ENCODE peak calls at places on chromosomes 3 and 15, in four cellular contexts. V, I, K and L are unnamed samples.

GRCh38 chr3:30292192-30292893 is 314.1 kb upstream of the TGFBR2 start:
- DNase-seq in K (no peak), V (peak), I (no peak), L (no peak)

GRCh38 chr3:100084100-100084806 is 30.0 kb downstream of the FILIP1L start:
- DNase-seq in K (no peak), I (no peak), V (no peak), L (no peak)

GRCh38 chr3:164460851-164461250 is 617.4 kb downstream of the SI start:
- DNase-seq in I (no peak), V (no peak), K (no peak), L (no peak)

GRCh38 chr3:153232737-153233330 is 70.8 kb downstream of the RAP2B start:
- DNase-seq in K (no peak), I (no peak), V (peak), L (no peak)

GRCh38 chr3:4746241-4746958 is 232.8 kb upstream of the BHLHE40 start:
- DNase-seq in I (no peak), K (no peak), V (peak), L (peak)

GRCh38 chr3:152021951-152022461 is 148.6 kb downstream of the SUCNR1 start:
- DNase-seq in K (no peak), I (no peak), V (peak), L (no peak)

GRCh38 chr3:38029400-38030125 is at the start of gene PLCD1:
- DNase-seq in K (no peak), V (no peak), I (peak), L (peak)

GRCh38 chr3:105907790-105908189 is 39.0 kb upstream of the CBLB start:
- DNase-seq in K (no peak), V (no peak), I (no peak), L (no peak)

GRCh38 chr3:149654188-149654601 is 3.6 kb downstream of the WWTR1 start:
- DNase-seq in V (peak), K (no peak), I (no peak), L (no peak)

GRCh38 chr15:57994468-57995154 is 70.9 kb downstream of the ALDH1A2 start:
- DNase-seq in V (no peak), I (no peak), K (no peak), L (no peak)

GRCh38 chr3:40108643-40109042 is 200.9 kb upstream of the EIF1B start:
- DNase-seq in K (no peak), V (no peak), I (no peak), L (no peak)

GRCh38 chr3:143793971-143794370 is 54.3 kb downstream of the SLC9A9 start:
- DNase-seq in I (no peak), V (no peak), K (no peak), L (no peak)

GRCh38 chr3:197186887-197187588 is 111.4 kb downstream of the DLG1 start:
- DNase-seq in V (peak), I (no peak), K (no peak), L (peak)

GRCh38 chr15:95227235-95227634 is 995.9 kb downstream of the MCTP2 start:
- DNase-seq in K (no peak), V (no peak), I (no peak), L (no peak)

GRCh38 chr15:59917504-59918157 is 86.5 kb upstream of the FOXB1 start:
- DNase-seq in V (peak), K (peak), I (peak), L (peak)

GRCh38 chr3:16309558-16309957 is 44.5 kb downstream of the OXNAD1 start:
- DNase-seq in V (peak), K (no peak), I (no peak), L (peak)

GRCh38 chr3:174710622-174711021 is 148.5 kb upstream of the NAALADL2 start:
- DNase-seq in K (no peak), I (no peak), V (peak), L (peak)

GRCh38 chr3:16147226-16147625 is 27.3 kb upstream of the GALNT15 start:
- DNase-seq in V (peak), K (no peak), I (no peak), L (no peak)

GRCh38 chr3:186307594-186307993 is 54.4 kb downstream of the DGKG start:
- DNase-seq in K (no peak), V (peak), I (no peak), L (peak)

GRCh38 chr3:126345641-126346460 is 11.4 kb downstream of the KLF15 start:
- DNase-seq in I (peak), V (no peak), K (no peak), L (no peak)

GRCh38 chr3:23743141-23743784 is 62.5 kb upstream of the UBE2E1 start:
- DNase-seq in V (no peak), K (no peak), I (peak), L (peak)

GRCh38 chr3:187996609-187997008 is 157.3 kb upstream of the LPP start:
- DNase-seq in K (no peak), I (no peak), V (no peak), L (no peak)

GRCh38 chr3:86967062-86967461 is 23.9 kb downstream of the VGLL3 start:
- DNase-seq in K (no peak), I (no peak), V (no peak), L (no peak)

GRCh38 chr3:193791041-193792032 is 198.3 kb downstream of the OPA1 start:
- DNase-seq in K (no peak), V (no peak), I (peak), L (peak)

DNA sequence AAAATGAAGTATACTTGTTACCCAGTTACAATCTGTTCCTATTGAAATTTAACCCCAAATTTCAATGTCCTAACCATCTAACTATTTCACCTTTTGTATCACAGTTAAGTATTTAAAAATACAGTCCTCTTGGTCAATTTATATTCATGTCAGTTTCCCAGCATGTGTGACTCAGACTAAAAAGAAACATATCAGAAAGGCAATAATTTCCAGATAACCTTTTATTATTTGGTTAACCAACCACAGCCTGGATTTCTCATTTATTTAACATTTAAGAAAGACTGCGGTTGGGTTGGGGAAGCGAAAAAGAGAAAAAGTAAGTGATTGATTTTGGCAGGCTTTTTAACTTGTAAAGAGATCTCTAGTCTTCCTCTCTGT is 733.2 kb upstream of the DPPA4 start:
- DNase-seq in V (no peak), K (no peak), I (no peak), L (no peak)
- H3K9ac ChIP-seq in V (no peak), K (no peak), I (no peak), L (no peak)

DNA sequence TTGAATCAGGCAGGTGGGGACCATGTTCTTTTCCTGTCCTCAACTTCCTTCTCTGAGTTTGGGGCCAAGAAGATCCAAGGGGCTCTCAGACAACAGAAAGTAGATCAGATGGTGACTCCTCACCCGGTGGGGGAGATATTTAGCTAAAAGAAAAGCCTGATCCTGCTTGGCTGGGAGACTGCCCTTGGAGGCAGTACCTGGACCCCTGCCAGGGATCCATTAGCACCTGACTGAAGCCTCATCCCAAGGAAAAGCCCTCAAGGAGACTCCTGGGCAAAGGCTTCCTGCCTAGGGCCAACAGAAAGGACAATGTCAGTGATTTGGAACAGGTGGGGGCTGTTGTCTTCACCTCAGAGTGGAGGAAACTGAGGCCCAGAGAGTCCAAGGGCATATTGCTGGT is 33.5 kb upstream of the HHATL start:
- DNase-seq in I (peak), V (no peak), K (no peak), L (peak)
- H4K5ac ChIP-seq in I (no peak), V (no peak), K (peak), L (no peak)

DNA sequence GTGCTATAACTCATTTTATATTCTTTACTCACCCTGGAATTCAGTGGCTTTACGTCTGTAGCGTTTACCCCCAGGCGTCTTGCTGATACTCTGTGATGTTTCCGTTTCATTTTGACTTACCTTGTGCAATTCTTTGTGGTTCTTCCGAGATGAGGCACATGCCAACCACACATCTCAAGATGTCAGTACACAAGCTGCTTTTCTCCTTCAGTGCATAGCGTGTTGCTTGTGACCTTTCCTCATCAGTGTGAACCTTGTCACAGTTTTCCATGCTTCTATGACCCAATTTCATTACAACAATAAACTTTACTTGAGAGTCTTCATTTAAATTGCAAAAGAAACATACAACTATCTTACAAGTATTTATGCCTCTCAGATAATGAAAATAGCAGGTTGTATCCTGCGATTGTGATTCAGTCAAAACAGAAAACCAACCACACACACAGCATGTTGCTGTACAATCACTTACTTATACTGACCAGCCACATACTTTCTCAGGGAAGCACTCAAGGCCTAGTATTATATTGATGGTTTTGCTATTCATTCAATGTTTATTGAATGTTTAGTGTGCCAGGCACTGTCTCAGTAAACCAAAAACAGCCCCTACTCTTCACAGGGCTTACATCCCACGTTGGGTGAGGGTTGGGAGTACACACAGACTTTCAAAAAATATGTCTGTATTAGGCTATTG is 4.6 kb upstream of the TBL1XR1 start:
- DNase-seq in K (no peak), V (peak), I (no peak), L (no peak)
- H3K9ac ChIP-seq in K (no peak), V (no peak), I (no peak), L (no peak)

GRCh38 chr15:61519296-61519695 is 290.2 kb upstream of the RORA start:
- DNase-seq in I (no peak), V (no peak), K (no peak), L (no peak)

GRCh38 chr15:61517335-61517734 is 288.2 kb upstream of the RORA start:
- DNase-seq in K (no peak), V (no peak), I (no peak), L (no peak)

GRCh38 chr15:61517776-61518175 is 288.7 kb upstream of the RORA start:
- DNase-seq in V (no peak), I (no peak), K (no peak), L (no peak)

GRCh38 chr15:61521961-61522360 is 292.9 kb upstream of the RORA start:
- DNase-seq in I (no peak), K (no peak), V (no peak), L (no peak)

DNA sequence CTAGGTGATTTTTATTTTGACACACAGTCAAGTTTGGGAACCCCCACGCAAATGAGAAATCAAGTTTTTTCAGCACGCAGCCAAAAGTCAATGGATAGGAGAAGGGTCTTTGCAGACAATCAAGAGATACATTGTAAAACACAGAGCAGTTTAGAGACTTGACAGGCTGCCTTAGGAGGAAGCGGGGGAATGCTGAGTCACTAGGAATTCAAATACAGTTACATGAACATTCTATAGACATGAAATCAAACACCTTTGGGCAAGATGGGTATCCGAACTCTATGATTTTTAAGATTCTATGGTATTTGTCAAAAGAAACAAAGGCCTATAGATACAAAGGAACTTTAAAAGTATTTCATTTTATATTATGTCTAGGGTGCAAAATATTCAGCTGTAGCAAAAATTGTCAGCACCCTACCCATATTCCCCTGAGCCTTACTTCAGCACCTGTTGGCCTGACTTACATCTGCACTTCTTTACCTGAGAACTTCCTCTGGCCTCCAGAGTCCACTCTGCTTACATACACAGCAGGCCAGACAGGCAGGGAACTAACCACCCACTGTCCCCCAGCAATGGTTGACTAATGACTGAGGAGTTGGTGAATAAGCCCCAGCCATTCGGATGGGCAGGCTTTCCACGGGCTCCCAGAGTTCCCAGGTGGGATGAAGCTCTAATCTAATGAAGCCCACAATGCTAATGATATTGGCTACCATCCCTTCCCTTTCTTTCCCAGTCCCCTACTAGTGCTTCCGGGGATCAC is 289.3 kb upstream of the RORA start:
- DNase-seq in V (peak), K (no peak), I (no peak), L (peak)
- H4K5ac ChIP-seq in V (no peak), K (no peak), I (no peak), L (no peak)

DNA sequence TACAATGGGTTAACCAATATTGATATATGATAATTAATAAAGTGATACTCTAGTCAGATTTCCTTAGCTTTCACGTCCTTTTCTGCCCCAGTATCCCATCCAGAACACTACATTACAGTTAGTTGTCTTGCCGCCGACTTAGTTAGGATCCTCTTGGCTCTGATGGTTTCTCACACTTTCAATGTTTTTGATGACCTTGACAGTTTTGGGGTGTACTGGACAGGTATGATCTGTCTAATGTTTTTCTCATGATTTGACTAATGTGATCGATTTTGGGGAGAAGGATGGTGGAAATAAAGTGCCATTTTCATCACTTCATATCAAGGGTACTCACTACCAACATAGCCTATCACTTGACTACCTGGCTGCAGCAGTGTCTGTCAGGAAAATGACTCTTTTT is 245.0 kb upstream of the TMC3 start:
- DNase-seq in I (no peak), K (no peak), V (no peak), L (no peak)
- H3K9ac ChIP-seq in I (no peak), K (no peak), V (no peak), L (no peak)

GRCh38 chr15:85339976-85340665 is 40.3 kb upstream of the AKAP13 start:
- DNase-seq in K (no peak), V (peak), I (no peak), L (no peak)
- H4K5ac ChIP-seq in K (no peak), V (no peak), I (no peak), L (no peak)

GRCh38 chr3:35919160-35919559 is 279.8 kb downstream of the ARPP21 start:
- DNase-seq in V (no peak), K (no peak), I (no peak), L (no peak)
- H3K9ac ChIP-seq in V (no peak), K (no peak), I (no peak), L (no peak)

DNA sequence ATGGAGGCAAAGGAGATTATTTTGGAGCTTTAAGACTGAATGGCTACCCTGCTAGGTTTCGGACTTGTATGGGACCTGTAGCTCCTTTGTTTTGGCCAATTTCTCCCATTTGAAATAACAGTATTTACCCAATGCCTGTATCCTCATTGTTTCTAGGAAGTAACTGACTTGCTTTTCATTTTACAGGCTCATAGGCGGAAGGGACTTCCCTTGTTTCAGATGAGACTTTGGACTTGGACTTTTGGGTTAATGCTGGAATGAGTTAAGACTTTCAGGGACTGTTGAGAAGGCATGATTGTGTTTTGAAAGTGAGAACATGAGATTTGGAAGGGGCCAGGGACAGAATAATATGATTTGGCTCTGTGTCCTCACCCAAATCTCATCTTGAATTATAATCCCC is 10.5 kb downstream of the EIF5A2 start:
- DNase-seq in I (no peak), K (no peak), V (no peak), L (no peak)
- H4K5ac ChIP-seq in I (no peak), K (no peak), V (no peak), L (no peak)

DNA sequence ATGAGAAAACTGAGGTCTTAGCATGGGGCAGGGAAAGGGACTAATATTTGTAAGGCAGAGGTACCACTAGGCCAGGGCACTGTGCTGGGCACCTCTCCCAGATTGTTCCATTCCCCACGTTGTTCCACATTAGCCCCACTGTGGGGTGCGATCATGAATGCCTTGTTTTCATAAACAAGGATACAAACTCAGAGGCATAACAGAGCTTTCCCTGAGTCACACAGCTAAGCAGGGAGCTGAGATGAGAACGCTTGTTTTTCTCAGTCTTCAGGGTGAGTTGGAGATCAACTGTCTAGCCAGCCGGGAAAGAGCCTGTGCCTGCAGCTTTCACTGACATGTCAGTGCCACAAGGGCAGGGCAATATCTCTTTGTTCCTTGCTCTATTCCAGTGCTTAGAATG is 47.9 kb upstream of the ITGA11 start:
- DNase-seq in I (no peak), V (peak), K (no peak), L (no peak)
- H3K9ac ChIP-seq in I (no peak), V (no peak), K (no peak), L (no peak)